ENCODE peak calls at places on chromosomes 2 and 18, in five cellular contexts. K is RWPE1, Q is fibroblast of pulmonary artery, E is astrocyte of the spinal cord, B is glutamatergic neuron. W is an unnamed sample.

GRCh38 chr2:183597841-183598240 is 473.6 kb downstream of the NUP35 start:
- DNase-seq in K (peak; percentile 45), Q (no peak), E (no peak), B (no peak), W (no peak)

GRCh38 chr2:222939208-222939846 is 78.5 kb downstream of the ACSL3 start:
- DNase-seq in K (peak; percentile 26), Q (peak; percentile 74), E (peak; percentile 65), B (peak; percentile 78), W (peak; percentile 76)

GRCh38 chr2:206392118-206392517 is 51.2 kb upstream of the ADAM23 start:
- DNase-seq in K (peak; percentile 78), Q (peak; percentile 68), E (peak; percentile 43), B (peak; percentile 26), W (no peak)

GRCh38 chr2:134676960-134677359 is 41.8 kb downstream of the TMEM163 start:
- DNase-seq in K (no peak), Q (no peak), E (no peak), B (no peak), W (no peak)

GRCh38 chr2:9656270-9656766 is 25.5 kb upstream of the YWHAQ start:
- DNase-seq in K (peak; percentile 92), Q (peak; percentile 89), E (peak; percentile 98), B (no peak), W (no peak)

GRCh38 chr2:164979113-164979512 is 23.8 kb upstream of the SLC38A11 start:
- DNase-seq in K (no peak), Q (no peak), E (no peak), B (no peak), W (no peak)

GRCh38 chr2:140998577-140998976 is 1132.2 kb downstream of the LRP1B start:
- DNase-seq in K (no peak), Q (peak; percentile 47), E (no peak), B (no peak), W (no peak)

GRCh38 chr18:59265246-59266018 is 7.8 kb downstream of the RAX start:
- DNase-seq in K (peak; percentile 33), Q (no peak), E (no peak), B (peak; percentile 60), W (no peak)

GRCh38 chr18:54023471-54023870 is 201.0 kb downstream of the MBD2 start:
- DNase-seq in K (peak; percentile 62), Q (peak; percentile 60), E (peak; percentile 91), B (no peak), W (no peak)

GRCh38 chr2:40168032-40168431 is 283.9 kb downstream of the SLC8A1 start:
- DNase-seq in K (no peak), Q (peak; percentile 68), E (no peak), B (no peak), W (peak; percentile 62)

GRCh38 chr2:101596346-101596745 is 101.2 kb upstream of the MAP4K4 start:
- DNase-seq in K (no peak), Q (peak; percentile 41), E (no peak), B (no peak), W (no peak)

GRCh38 chr2:174300114-174300513 is 34.6 kb upstream of the SP9 start:
- DNase-seq in K (no peak), Q (peak; percentile 54), E (no peak), B (no peak), W (no peak)

GRCh38 chr2:77054938-77055337 is 467.2 kb downstream of the LRRTM4 start:
- DNase-seq in K (no peak), Q (no peak), E (peak; percentile 7), B (no peak), W (no peak)

GRCh38 chr2:70523996-70524965 is 29.3 kb downstream of the TGFA start:
- DNase-seq in K (peak; percentile 97), Q (peak; percentile 60), E (peak; percentile 55), B (no peak), W (peak; percentile 67)

GRCh38 chr2:5915926-5916325 is 223.7 kb downstream of the SOX11 start:
- DNase-seq in K (no peak), Q (no peak), E (peak; percentile 45), B (peak; percentile 71), W (no peak)

GRCh38 chr2:165803123-165803760 is 9.2 kb upstream of the GALNT3 start:
- DNase-seq in K (no peak), Q (peak; percentile 89), E (peak; percentile 61), B (no peak), W (peak; percentile 80)

GRCh38 chr18:44627245-44627644 is 53.4 kb upstream of the SETBP1 start:
- DNase-seq in K (no peak), Q (peak; percentile 75), E (no peak), B (no peak), W (no peak)

GRCh38 chr2:197378494-197378972 is 56.3 kb downstream of the SF3B1 start:
- DNase-seq in K (peak; percentile 71), Q (peak; percentile 56), E (peak; percentile 58), B (peak; percentile 64), W (peak; percentile 53)

GRCh38 chr18:48260237-48260636 is 148.9 kb downstream of the ZBTB7C start:
- DNase-seq in K (no peak), Q (no peak), E (no peak), B (no peak), W (no peak)

GRCh38 chr2:27655155-27655951 is 8.1 kb downstream of the SUPT7L start:
- DNase-seq in K (no peak), Q (peak; percentile 63), E (peak; percentile 93), B (no peak), W (no peak)

GRCh38 chr2:189338119-189338518 is 103.2 kb upstream of the WDR75 start:
- DNase-seq in K (no peak), Q (no peak), E (no peak), B (no peak), W (no peak)

GRCh38 chr2:28618221-28619141 is 122.6 kb downstream of the PLB1 start:
- DNase-seq in K (no peak), Q (no peak), E (no peak), B (no peak), W (no peak)

GRCh38 chr2:88016948-88017779 is 817 bp upstream of the RNU2-63P start:
- DNase-seq in K (peak; percentile 79), Q (no peak), E (no peak), B (peak; percentile 56), W (peak; percentile 76)

GRCh38 chr2:3368261-3368722 is 9.3 kb downstream of the EIPR1 start:
- DNase-seq in K (no peak), Q (no peak), E (no peak), B (no peak), W (no peak)

GRCh38 chr2:42796427-42797248 is 4.3 kb upstream of the HAAO start:
- DNase-seq in K (no peak), Q (no peak), E (no peak), B (no peak), W (no peak)

GRCh38 chr2:177816740-177817139 is 255.8 kb downstream of the PDE11A start:
- DNase-seq in K (no peak), Q (no peak), E (no peak), B (no peak), W (no peak)

GRCh38 chr2:3728104-3729054 is 25.0 kb downstream of the DCDC2C start:
- DNase-seq in K (peak; percentile 55), Q (peak; percentile 63), E (peak; percentile 67), B (no peak), W (no peak)

GRCh38 chr2:235594041-235594440 is 100.2 kb downstream of the AGAP1 start:
- DNase-seq in K (peak; percentile 53), Q (peak; percentile 91), E (peak; percentile 82), B (no peak), W (no peak)

GRCh38 chr2:129929321-129930290 is 49.9 kb upstream of the RAB6C start:
- DNase-seq in K (no peak), Q (peak; percentile 3), E (no peak), B (no peak), W (no peak)

GRCh38 chr2:133241231-133241575 is 327.1 kb downstream of the NCKAP5 start:
- DNase-seq in K (no peak), Q (no peak), E (peak; percentile 41), B (no peak), W (no peak)

GRCh38 chr2:119028327-119029174 is 86.6 kb downstream of the MARCO start:
- DNase-seq in K (peak; percentile 54), Q (peak; percentile 48), E (peak; percentile 24), B (peak; percentile 47), W (peak; percentile 50)

DNA sequence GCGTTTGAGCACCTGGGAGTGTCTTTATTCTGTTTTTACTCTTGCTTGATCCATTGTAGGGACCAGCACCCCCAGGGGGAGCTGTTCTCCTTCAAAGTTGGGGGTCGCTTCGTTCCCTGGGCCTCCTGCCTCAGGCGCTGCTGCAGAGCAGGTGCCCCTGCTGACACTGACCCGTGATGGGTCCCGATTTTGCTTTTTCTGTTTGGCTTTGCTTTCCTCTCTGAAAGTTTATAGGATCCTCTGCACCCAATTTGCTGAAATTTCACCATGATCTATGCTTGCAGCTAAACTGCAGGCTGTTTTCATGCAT is 22.9 kb upstream of the FAHD2A start:
- DNase-seq in K (no peak), Q (no peak), E (no peak), B (no peak), W (no peak)
- TF ChIP-seq CTCF in K (no peak), Q (peak; percentile 18), E (peak; percentile 41), B (no peak), W (no peak)

GRCh38 chr18:39655341-39655740 is 2089.7 kb upstream of the CELF4 start:
- DNase-seq in K (no peak), Q (peak; percentile 30), E (no peak), B (no peak), W (no peak)

GRCh38 chr18:39648616-39649015 is 2083.0 kb upstream of the CELF4 start:
- DNase-seq in K (no peak), Q (no peak), E (no peak), B (no peak), W (no peak)

GRCh38 chr18:39647627-39648502 is 2082.3 kb upstream of the CELF4 start:
- DNase-seq in K (peak; percentile 13), Q (peak; percentile 95), E (peak; percentile 95), B (no peak), W (no peak)

GRCh38 chr18:39653221-39653620 is 2087.6 kb upstream of the CELF4 start:
- DNase-seq in K (no peak), Q (no peak), E (no peak), B (no peak), W (no peak)
- TF ChIP-seq CTCF in K (no peak), Q (no peak), E (no peak), B (no peak), W (no peak)

GRCh38 chr2:158723921-158724802 is 71.0 kb upstream of the DAPL1 start:
- DNase-seq in K (no peak), Q (no peak), E (no peak), B (no peak), W (no peak)
- TF ChIP-seq CTCF in K (no peak), Q (peak; percentile 25), E (peak; percentile 23), B (peak; percentile 48), W (no peak)

GRCh38 chr2:241702405-241703127 is 727 bp downstream of the ING5 start:
- DNase-seq in K (peak; percentile 84), Q (peak; percentile 64), E (peak; percentile 58), B (peak; percentile 89), W (peak; percentile 84)

GRCh38 chr2:241702155-241702404 is 241 bp downstream of the ING5 start:
- DNase-seq in K (peak; percentile 85), Q (peak; percentile 83), E (peak; percentile 77), B (peak; percentile 89), W (no peak)

GRCh38 chr2:241701405-241702154 is at the start of gene ING5:
- DNase-seq in K (peak; percentile 86), Q (peak; percentile 91), E (peak; percentile 93), B (peak; percentile 99), W (peak; percentile 98)

GRCh38 chr2:241703128-241703604 is 1.3 kb downstream of the ING5 start:
- DNase-seq in K (no peak), Q (peak; percentile 17), E (peak; percentile 14), B (no peak), W (no peak)

DNA sequence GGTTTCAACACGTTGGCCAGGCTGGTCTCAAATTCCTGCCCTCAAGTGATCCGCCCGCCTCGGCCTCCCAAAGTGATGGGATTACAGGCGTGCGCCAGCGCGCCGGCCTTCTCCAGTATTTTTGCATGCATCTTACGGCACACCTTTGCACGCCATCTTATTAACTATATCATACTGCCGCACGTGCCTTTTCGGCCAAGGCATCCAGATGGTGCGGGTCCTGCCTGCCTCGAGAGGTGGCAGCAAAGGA is 759 bp upstream of the ING5 start:
- DNase-seq in K (no peak), Q (peak; percentile 74), E (no peak), B (no peak), W (no peak)
- TF ChIP-seq CTCF in K (peak; percentile 66), Q (peak; percentile 21), E (peak; percentile 41), B (no peak), W (peak; percentile 23)

W was measured in colonic mucosa.